ENCODE peak calls at places on chromosomes 3 and 15, in five cellular contexts. One of them, this sample, is unnamed.

GRCh38 chr3:36895488-36896409 is 49.1 kb downstream of the TRANK1 start:
- DNase-seq in ovary: no peak
- DNase-seq in thoracic aorta: no peak
- DNase-seq in tibial nerve: no peak
- DNase-seq in K562: no peak
- DNase-seq in this sample: no peak

GRCh38 chr3:25604107-25604805 is 60.5 kb downstream of the TOP2B start:
- DNase-seq in thoracic aorta: no peak
- DNase-seq in ovary: no peak
- DNase-seq in K562: peak
- DNase-seq in tibial nerve: no peak
- DNase-seq in this sample: no peak

GRCh38 chr15:44719293-44719999 is 8.1 kb downstream of the B2M start:
- DNase-seq in K562: no peak
- DNase-seq in ovary: no peak
- DNase-seq in tibial nerve: no peak
- DNase-seq in thoracic aorta: no peak
- DNase-seq in this sample: no peak

GRCh38 chr3:132382267-132382666 is 35.0 kb upstream of the DNAJC13 start:
- DNase-seq in thoracic aorta: no peak
- DNase-seq in ovary: no peak
- DNase-seq in tibial nerve: no peak
- DNase-seq in K562: no peak
- DNase-seq in this sample: no peak

GRCh38 chr3:193605876-193606275 is 12.9 kb downstream of the OPA1 start:
- DNase-seq in thoracic aorta: no peak
- DNase-seq in ovary: no peak
- DNase-seq in K562: peak
- DNase-seq in tibial nerve: peak
- DNase-seq in this sample: peak

GRCh38 chr3:59425942-59426341 is 376.1 kb upstream of the CFAP20DC start:
- DNase-seq in K562: no peak
- DNase-seq in thoracic aorta: no peak
- DNase-seq in tibial nerve: no peak
- DNase-seq in ovary: no peak
- DNase-seq in this sample: no peak

GRCh38 chr3:121592856-121593702 is at the start of gene FBXO40:
- DNase-seq in tibial nerve: no peak
- DNase-seq in K562: no peak
- DNase-seq in thoracic aorta: no peak
- DNase-seq in ovary: peak
- DNase-seq in this sample: no peak

GRCh38 chr15:101689901-101690300 is 34.4 kb downstream of the TARS3 start:
- DNase-seq in K562: no peak
- DNase-seq in thoracic aorta: no peak
- DNase-seq in ovary: no peak
- DNase-seq in tibial nerve: no peak
- DNase-seq in this sample: no peak

GRCh38 chr3:124885466-124886167 is 1.5 kb downstream of the ITGB5 start:
- DNase-seq in ovary: no peak
- DNase-seq in tibial nerve: no peak
- DNase-seq in K562: no peak
- DNase-seq in thoracic aorta: no peak
- DNase-seq in this sample: no peak

GRCh38 chr15:72116680-72117447 is 1.1 kb downstream of the MYO9A start:
- DNase-seq in tibial nerve: peak
- DNase-seq in thoracic aorta: peak
- DNase-seq in ovary: no peak
- DNase-seq in K562: peak
- DNase-seq in this sample: no peak

GRCh38 chr3:121985841-121986240 is 36.2 kb downstream of the ILDR1 start:
- DNase-seq in K562: no peak
- DNase-seq in ovary: no peak
- DNase-seq in thoracic aorta: no peak
- DNase-seq in tibial nerve: no peak
- DNase-seq in this sample: no peak

GRCh38 chr15:38440353-38441129 is 13.4 kb upstream of the FAM98B start:
- DNase-seq in thoracic aorta: no peak
- DNase-seq in ovary: no peak
- DNase-seq in tibial nerve: peak
- DNase-seq in K562: peak
- DNase-seq in this sample: no peak

GRCh38 chr3:159782724-159783421 is 205.8 kb upstream of the IL12A start:
- DNase-seq in tibial nerve: no peak
- DNase-seq in K562: no peak
- DNase-seq in ovary: no peak
- DNase-seq in thoracic aorta: no peak
- DNase-seq in this sample: no peak

GRCh38 chr3:50132421-50133282 is 22.5 kb upstream of the SEMA3F start:
- DNase-seq in K562: peak
- DNase-seq in thoracic aorta: no peak
- DNase-seq in ovary: no peak
- DNase-seq in tibial nerve: no peak
- DNase-seq in this sample: no peak

GRCh38 chr3:127637546-127637945 is 8.6 kb downstream of the PODXL2 start:
- DNase-seq in ovary: no peak
- DNase-seq in K562: peak
- DNase-seq in thoracic aorta: no peak
- DNase-seq in tibial nerve: no peak
- DNase-seq in this sample: no peak

GRCh38 chr15:96670389-96670788 is 339.9 kb downstream of the NR2F2 start:
- DNase-seq in K562: no peak
- DNase-seq in tibial nerve: no peak
- DNase-seq in ovary: no peak
- DNase-seq in thoracic aorta: no peak
- DNase-seq in this sample: no peak

GRCh38 chr15:77036537-77037474 is 34.1 kb downstream of the TSPAN3 start:
- DNase-seq in thoracic aorta: no peak
- DNase-seq in ovary: no peak
- DNase-seq in tibial nerve: no peak
- DNase-seq in K562: no peak
- DNase-seq in this sample: no peak

GRCh38 chr15:77037475-77038209 is 33.3 kb downstream of the TSPAN3 start:
- DNase-seq in tibial nerve: no peak
- DNase-seq in thoracic aorta: no peak
- DNase-seq in ovary: no peak
- DNase-seq in K562: no peak
- DNase-seq in this sample: no peak

GRCh38 chr15:77039217-77039533 is 31.7 kb downstream of the TSPAN3 start:
- DNase-seq in thoracic aorta: no peak
- DNase-seq in ovary: no peak
- DNase-seq in K562: no peak
- DNase-seq in tibial nerve: no peak
- DNase-seq in this sample: no peak

GRCh38 chr15:77039817-77040216 is 31.1 kb downstream of the TSPAN3 start:
- DNase-seq in ovary: no peak
- DNase-seq in tibial nerve: no peak
- DNase-seq in K562: no peak
- DNase-seq in thoracic aorta: no peak
- DNase-seq in this sample: no peak

GRCh38 chr15:77038312-77039216 is 32.3 kb downstream of the TSPAN3 start:
- DNase-seq in thoracic aorta: no peak
- DNase-seq in ovary: no peak
- DNase-seq in tibial nerve: no peak
- DNase-seq in K562: no peak
- DNase-seq in this sample: no peak
- H3K27ac ChIP-seq in thoracic aorta: no peak
- H3K27ac ChIP-seq in ovary: no peak
- H3K27ac ChIP-seq in tibial nerve: no peak
- H3K27ac ChIP-seq in K562: no peak
- H3K27ac ChIP-seq in this sample: no peak

GRCh38 chr3:42829628-42830436 is 20.6 kb downstream of the ACKR2 start:
- DNase-seq in K562: no peak
- DNase-seq in ovary: no peak
- DNase-seq in tibial nerve: no peak
- DNase-seq in thoracic aorta: no peak
- DNase-seq in this sample: no peak
- H3K27ac ChIP-seq in K562: no peak
- H3K27ac ChIP-seq in ovary: no peak
- H3K27ac ChIP-seq in tibial nerve: no peak
- H3K27ac ChIP-seq in thoracic aorta: no peak
- H3K27ac ChIP-seq in this sample: no peak

GRCh38 chr15:61654004-61654740 is 406.1 kb downstream of the VPS13C start:
- DNase-seq in ovary: no peak
- DNase-seq in tibial nerve: no peak
- DNase-seq in K562: no peak
- DNase-seq in thoracic aorta: no peak
- DNase-seq in this sample: no peak
- H3K27ac ChIP-seq in ovary: no peak
- H3K27ac ChIP-seq in tibial nerve: peak
- H3K27ac ChIP-seq in K562: no peak
- H3K27ac ChIP-seq in thoracic aorta: no peak
- H3K27ac ChIP-seq in this sample: peak

GRCh38 chr3:57060089-57060829 is at the start of gene SPATA12:
- DNase-seq in ovary: peak
- DNase-seq in thoracic aorta: peak
- DNase-seq in tibial nerve: peak
- DNase-seq in K562: peak
- DNase-seq in this sample: peak
- H3K27ac ChIP-seq in ovary: no peak
- H3K27ac ChIP-seq in thoracic aorta: no peak
- H3K27ac ChIP-seq in tibial nerve: no peak
- H3K27ac ChIP-seq in K562: no peak
- H3K27ac ChIP-seq in this sample: no peak

DNA sequence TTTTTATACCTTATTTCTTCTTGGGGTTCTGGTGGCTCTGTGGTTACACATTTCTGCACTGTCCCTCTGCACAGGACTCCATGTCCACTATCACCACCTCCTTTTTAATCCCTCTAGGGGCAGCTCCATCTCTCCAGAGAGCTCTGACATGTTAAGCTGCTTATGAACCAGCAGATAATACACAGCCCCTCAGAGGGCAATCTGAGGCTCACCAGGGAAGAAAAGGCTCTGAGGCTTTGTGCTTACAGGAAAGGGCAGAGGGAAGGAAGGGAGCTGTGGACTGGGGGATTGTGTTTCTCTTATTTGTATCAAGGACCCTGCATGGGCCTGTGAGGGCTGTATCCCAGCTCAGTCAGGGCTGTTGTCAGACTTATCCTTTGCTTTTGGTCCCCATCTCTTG is 164.5 kb downstream of the EPHB1 start:
- DNase-seq in ovary: no peak
- DNase-seq in K562: no peak
- DNase-seq in thoracic aorta: no peak
- DNase-seq in tibial nerve: no peak
- DNase-seq in this sample: no peak
- H3K27ac ChIP-seq in ovary: no peak
- H3K27ac ChIP-seq in K562: no peak
- H3K27ac ChIP-seq in thoracic aorta: no peak
- H3K27ac ChIP-seq in tibial nerve: no peak
- H3K27ac ChIP-seq in this sample: no peak

DNA sequence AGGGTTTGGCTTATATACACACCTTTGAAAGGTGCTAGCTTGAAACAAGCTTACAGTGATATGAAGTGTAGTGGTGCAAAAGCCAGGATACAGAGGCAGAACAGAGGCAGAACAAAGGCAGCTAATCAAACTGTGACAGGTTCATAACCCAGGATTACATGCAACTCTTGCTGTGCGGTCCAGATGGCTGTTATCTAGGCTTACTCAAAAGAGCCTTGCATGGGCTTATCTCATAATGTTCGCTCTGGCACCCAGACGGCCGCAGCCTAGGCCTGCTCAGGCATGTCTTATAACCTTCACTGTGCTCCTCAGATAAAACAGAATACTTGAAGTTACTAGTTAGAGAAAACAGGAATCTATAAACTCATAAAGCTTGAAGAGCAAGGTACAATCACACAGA is 22.8 kb upstream of the NOX5 start:
- DNase-seq in ovary: peak
- DNase-seq in K562: peak
- DNase-seq in tibial nerve: no peak
- DNase-seq in thoracic aorta: no peak
- DNase-seq in this sample: no peak
- H3K27ac ChIP-seq in ovary: no peak
- H3K27ac ChIP-seq in K562: peak
- H3K27ac ChIP-seq in tibial nerve: no peak
- H3K27ac ChIP-seq in thoracic aorta: no peak
- H3K27ac ChIP-seq in this sample: no peak